ENCODE peak calls at places on chromosomes 3 and 15, in nine cellular contexts. W is A673, U is brain microvascular endothelial cell, N is cardiac fibroblast, C is AG04450, K is lower leg skin, F is mammary epithelial cell, T is neural progenitor cell, X is endodermal cell. Z is an unnamed sample.

GRCh38 chr3:179599531-179599930 is 4.9 kb downstream of the MRPL47 start:
- DNase-seq in K (no peak), U (no peak), W (no peak), F (no peak), X (no peak), C (no peak), T (no peak), N (no peak), Z (no peak)

GRCh38 chr15:48432688-48433087 is 101.5 kb downstream of the DUT start:
- DNase-seq in K (no peak), F (no peak), T (no peak), U (no peak), X (no peak), W (no peak), N (no peak), C (no peak), Z (no peak)

GRCh38 chr3:131620977-131621376 is 118.2 kb upstream of the MRPL3 start:
- DNase-seq in W (no peak), C (no peak), K (no peak), F (no peak), N (no peak), T (no peak), U (no peak), X (no peak), Z (no peak)

GRCh38 chr3:8702560-8702959 is 31.0 kb upstream of the CAV3 start:
- DNase-seq in T (peak; percentile 40), F (no peak), W (no peak), N (no peak), C (no peak), K (no peak), U (no peak), X (peak; percentile 84), Z (no peak)

GRCh38 chr3:104604326-104605010 is 762.2 kb upstream of the ALCAM start:
- DNase-seq in C (no peak), U (peak; percentile 12), T (no peak), K (no peak), X (no peak), F (peak; percentile 11), W (peak; percentile 37), N (peak; percentile 55), Z (no peak)

GRCh38 chr15:99014803-99015676 is 7.4 kb upstream of the PGPEP1L start:
- DNase-seq in T (peak; percentile 91), U (peak; percentile 43), C (no peak), N (peak; percentile 31), W (peak; percentile 68), F (peak; percentile 85), K (peak; percentile 90), X (peak; percentile 94), Z (peak; percentile 73)

GRCh38 chr15:89576417-89576773 is 1.1 kb downstream of the TICRR start:
- DNase-seq in C (no peak), X (no peak), K (no peak), N (peak; percentile 20), U (no peak), F (peak; percentile 29), T (no peak), W (peak; percentile 7), Z (peak; percentile 24)

GRCh38 chr3:139121513-139122220 is 77.0 kb upstream of the PRR23C start:
- DNase-seq in W (no peak), C (no peak), T (no peak), N (peak; percentile 64), F (no peak), X (no peak), U (peak; percentile 16), K (peak; percentile 84), Z (peak; percentile 51)

GRCh38 chr3:55486101-55486856 is 827 bp downstream of the WNT5A start:
- DNase-seq in N (peak; percentile 64), K (peak; percentile 86), W (peak; percentile 54), U (peak; percentile 78), C (no peak), T (peak; percentile 83), F (peak; percentile 49), X (peak; percentile 86), Z (peak; percentile 92)

GRCh38 chr3:55484741-55485207 is 2.3 kb downstream of the WNT5A start:
- DNase-seq in K (no peak), W (no peak), U (no peak), N (no peak), F (no peak), X (no peak), T (no peak), C (no peak), Z (no peak)

GRCh38 chr3:55486857-55487375 is at the start of gene WNT5A:
- DNase-seq in U (peak; percentile 35), C (no peak), X (peak; percentile 87), N (peak; percentile 54), W (peak; percentile 40), F (peak; percentile 63), K (no peak), T (peak; percentile 82), Z (no peak)

GRCh38 chr3:55484191-55484644 is 2.9 kb downstream of the WNT5A start:
- DNase-seq in F (no peak), X (peak; percentile 79), T (peak; percentile 56), K (no peak), N (no peak), U (no peak), W (no peak), C (no peak), Z (no peak)

DNA sequence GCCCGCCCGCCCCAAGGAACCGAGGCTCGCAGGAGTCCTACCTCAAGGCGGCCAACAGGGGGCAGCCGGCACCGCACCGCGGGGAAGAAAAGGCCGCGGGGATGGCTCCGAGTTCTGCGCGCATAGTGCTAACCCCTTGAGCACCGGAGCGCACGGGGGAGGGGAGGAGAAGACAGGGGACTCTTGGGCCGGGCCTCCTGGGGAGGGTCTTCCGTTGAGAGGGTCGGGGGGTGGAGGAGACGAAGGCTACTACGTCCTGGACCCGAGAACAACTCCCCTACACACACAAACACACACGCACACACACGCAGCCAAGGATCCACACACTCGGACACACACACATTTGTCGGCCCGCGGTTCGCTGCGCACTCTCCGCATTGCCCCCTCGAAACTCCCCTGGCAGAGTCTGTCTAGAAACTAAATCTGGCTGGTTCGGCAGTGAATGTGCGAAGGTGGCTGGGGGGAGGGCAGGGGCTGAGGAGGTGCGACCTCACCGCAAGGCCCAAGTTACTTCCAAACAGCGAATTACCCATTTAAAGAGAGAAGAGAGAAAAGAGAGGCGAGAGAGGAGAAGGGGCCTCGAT is 1.8 kb downstream of the WNT5A start:
- DNase-seq in U (peak; percentile 69), N (peak; percentile 87), W (peak; percentile 83), F (peak; percentile 62), C (no peak), T (peak; percentile 94), K (peak; percentile 93), X (peak; percentile 93), Z (peak; percentile 87)
- TF ChIP-seq CTCF in U (peak; percentile 77), N (peak; percentile 79), W (peak; percentile 44), F (peak; percentile 48), C (peak; percentile 68), T (peak; percentile 74), K (no peak), X (peak; percentile 91), Z (peak; percentile 47)

GRCh38 chr3:71441925-71442620 is 141.5 kb downstream of the FOXP1 start:
- DNase-seq in U (no peak), T (no peak), X (no peak), N (no peak), K (no peak), C (no peak), F (no peak), W (no peak), Z (no peak)
- H3K4me3 ChIP-seq in U (no peak overlapping the region), T (no peak overlapping the region), X (no peak overlapping the region), N (no peak overlapping the region), K (no peak overlapping the region), C (no peak overlapping the region), F (no peak overlapping the region), W (no peak overlapping the region), Z (no peak overlapping the region)

GRCh38 chr15:101503296-101503599 is 13.7 kb upstream of the PCSK6 start:
- DNase-seq in F (no peak), U (no peak), N (no peak), T (no peak), K (no peak), X (no peak), W (no peak), C (no peak), Z (no peak)

GRCh38 chr15:101500865-101501551 is 11.5 kb upstream of the PCSK6 start:
- DNase-seq in K (peak; percentile 75), W (no peak), U (no peak), T (no peak), X (no peak), N (peak; percentile 19), F (no peak), C (no peak), Z (no peak)

GRCh38 chr15:101499863-101500713 is 10.6 kb upstream of the PCSK6 start:
- DNase-seq in T (no peak), K (peak; percentile 87), W (no peak), U (no peak), N (no peak), X (no peak), C (no peak), F (no peak), Z (no peak)

GRCh38 chr15:101502572-101503295 is 13.2 kb upstream of the PCSK6 start:
- DNase-seq in W (no peak), U (no peak), N (no peak), K (peak; percentile 63), X (peak; percentile 46), T (peak; percentile 57), C (no peak), F (no peak), Z (no peak)

GRCh38 chr15:101501703-101502373 is 12.3 kb upstream of the PCSK6 start:
- DNase-seq in F (no peak), C (no peak), U (peak; percentile 28), K (peak; percentile 88), N (peak; percentile 36), T (peak; percentile 81), X (peak; percentile 92), W (peak; percentile 62), Z (no peak)
- TF ChIP-seq CTCF in F (no peak), C (peak; percentile 48), U (peak; percentile 66), K (no peak), N (peak; percentile 60), T (peak; percentile 66), X (peak; percentile 88), W (peak; percentile 78), Z (peak; percentile 66)

DNA sequence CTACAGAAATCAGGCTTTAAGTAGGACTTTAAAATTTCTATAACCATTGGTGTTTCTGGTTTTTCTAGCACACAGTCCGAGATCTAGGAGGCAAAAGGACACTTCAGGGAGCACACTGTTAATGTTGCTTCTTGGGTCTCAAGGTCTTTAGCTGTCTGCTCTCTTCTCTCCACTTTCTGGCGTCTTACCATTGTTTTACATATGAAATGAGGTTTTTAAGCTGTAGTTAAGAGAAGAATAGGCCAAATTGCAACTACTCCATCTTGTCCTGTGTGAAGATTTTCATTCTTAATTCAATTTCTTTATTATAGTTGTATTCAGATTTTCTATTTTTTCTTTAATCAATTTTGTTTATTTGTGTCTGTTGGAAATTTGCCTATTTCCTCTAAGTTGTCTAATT is 151.4 kb downstream of the WNT7A start:
- DNase-seq in U (no peak), X (peak; percentile 42), F (no peak), N (no peak), T (no peak), C (no peak), W (no peak), K (no peak), Z (no peak)
- H3K4me3 ChIP-seq in U (no peak overlapping the region), X (no peak overlapping the region), F (no peak overlapping the region), N (no peak overlapping the region), T (no peak overlapping the region), C (no peak overlapping the region), W (no peak overlapping the region), K (no peak overlapping the region), Z (no peak overlapping the region)

DNA sequence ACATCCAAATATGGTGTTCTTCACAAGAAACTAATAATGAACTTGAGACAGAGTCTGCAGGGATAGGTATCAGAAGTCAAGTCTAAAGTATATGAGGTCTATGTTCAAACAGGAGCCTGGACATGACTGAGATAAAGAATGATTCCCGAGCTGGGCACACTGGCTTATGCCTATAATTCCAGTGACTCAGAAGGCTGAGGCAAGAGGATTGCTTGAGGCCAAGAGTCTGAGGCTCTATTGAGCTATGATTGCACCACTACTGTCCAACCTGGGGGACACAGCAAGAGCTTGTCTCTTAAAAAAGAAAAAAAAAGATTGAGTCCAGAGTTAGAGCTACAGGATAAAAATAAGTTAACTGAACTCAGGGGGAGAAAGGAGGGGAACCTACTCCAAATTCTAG is 246.5 kb downstream of the LRRN1 start:
- DNase-seq in N (no peak), U (no peak), F (no peak), T (no peak), K (no peak), X (no peak), W (no peak), C (no peak), Z (no peak)
- TF ChIP-seq CTCF in N (no peak), U (no peak), F (no peak), T (no peak), K (no peak), X (no peak), W (no peak), C (no peak), Z (no peak)